ENCODE peak calls at places on chromosome 17, in four cellular contexts. H, F, W and C are unnamed samples.
A peak's percentile ranks its signal among the peaks of the same experiment; 100 is the strongest.

GRCh38 chr17:9676742-9677387 is 31.5 kb downstream of the USP43 start:
- DNase-seq in H (no peak), W (no peak), F (peak; percentile 94), C (no peak)

GRCh38 chr17:909642-910323 is 69.8 kb downstream of the NXN start:
- DNase-seq in W (no peak), F (no peak), H (peak; percentile 33), C (no peak)

GRCh38 chr17:10050597-10051101 is 145.6 kb upstream of the RCVRN start:
- DNase-seq in H (no peak), W (no peak), F (no peak), C (no peak)

GRCh38 chr17:4789951-4790704 is 1.4 kb downstream of the GLTPD2 start:
- DNase-seq in F (peak; percentile 89), H (peak; percentile 90), W (peak; percentile 24), C (peak; percentile 91)

GRCh38 chr17:65228734-65229390 is 91.7 kb downstream of the RGS9 start:
- DNase-seq in F (peak; percentile 91), W (no peak), H (no peak), C (no peak)

GRCh38 chr17:7023576-7024401 is 939 bp downstream of the BCL6B start:
- DNase-seq in F (peak; percentile 73), W (no peak), H (peak; percentile 96), C (peak; percentile 94)

GRCh38 chr17:142102-142661 is 4.8 kb downstream of the SCGB1C2 start:
- DNase-seq in H (peak; percentile 48), W (no peak), F (peak; percentile 29), C (peak; percentile 50)

GRCh38 chr17:45784583-45785372 is 658 bp downstream of the CRHR1 start:
- DNase-seq in F (peak; percentile 20), H (peak; percentile 56), W (no peak), C (no peak)

GRCh38 chr17:6639014-6639650 is 1.4 kb downstream of the KIAA0753 start:
- DNase-seq in F (no peak), H (no peak), W (no peak), C (no peak)

GRCh38 chr17:30263552-30264333 is 28.0 kb downstream of the BLMH start:
- DNase-seq in F (peak; percentile 82), W (no peak), H (no peak), C (no peak)

GRCh38 chr17:70848785-70849184 is 679.5 kb downstream of the KCNJ2 start:
- DNase-seq in W (no peak), H (no peak), F (peak; percentile 85), C (no peak)

GRCh38 chr17:60640503-60640902 is 37.1 kb upstream of the BCAS3 start:
- DNase-seq in F (peak; percentile 11), W (no peak), H (no peak), C (no peak)

GRCh38 chr17:51346218-51346982 is 86.1 kb downstream of the UTP18 start:
- DNase-seq in F (no peak), H (no peak), W (no peak), C (no peak)

GRCh38 chr17:40886090-40886489 is 1.0 kb upstream of the KRT20 start:
- DNase-seq in F (peak; percentile 34), H (no peak), W (no peak), C (no peak)

GRCh38 chr17:39742126-39742855 is 4.6 kb downstream of the GRB7 start:
- DNase-seq in H (no peak), W (no peak), F (no peak), C (no peak)

GRCh38 chr17:78143214-78144145 is 2.7 kb upstream of the C17orf99 start:
- DNase-seq in W (no peak), F (no peak), H (no peak), C (no peak)

GRCh38 chr17:39757931-39758873 is 20.5 kb downstream of the GRB7 start:
- DNase-seq in W (no peak), H (no peak), F (peak; percentile 88), C (no peak)

GRCh38 chr17:11241611-11242226 is 706 bp downstream of the SHISA6 start:
- DNase-seq in W (no peak), H (peak; percentile 54), F (no peak), C (no peak)

GRCh38 chr17:77492446-77493237 is 351.9 kb downstream of the SEC14L1 start:
- DNase-seq in F (no peak), W (no peak), H (peak; percentile 41), C (no peak)

GRCh38 chr17:48539177-48539576 is 5.7 kb downstream of the HOXB2 start:
- DNase-seq in W (no peak), H (no peak), F (peak; percentile 98), C (no peak)

GRCh38 chr17:50863221-50863843 is 2.8 kb downstream of the TOB1 start:
- DNase-seq in H (no peak), F (no peak), W (no peak), C (no peak)

GRCh38 chr17:59837362-59838195 is 55.2 kb downstream of the TUBD1 start:
- DNase-seq in H (no peak), W (peak; percentile 53), F (peak; percentile 100), C (peak; percentile 82)

GRCh38 chr17:45574376-45574775 is 83.9 kb upstream of the PLEKHM1 start:
- DNase-seq in H (no peak), F (peak; percentile 64), W (no peak), C (no peak)

GRCh38 chr17:40352779-40353394 is 11.7 kb downstream of the GJD3 start:
- DNase-seq in F (no peak), H (no peak), W (no peak), C (no peak)

GRCh38 chr17:32265192-32265895 is at the start of gene RHBDL3:
- DNase-seq in W (no peak), F (no peak), H (peak; percentile 43), C (no peak)

GRCh38 chr17:64741038-64741641 is 79.0 kb upstream of the SMURF2 start:
- DNase-seq in W (no peak), H (no peak), F (peak; percentile 81), C (no peak)

GRCh38 chr17:40551091-40551873 is 14.0 kb downstream of the CCR7 start:
- DNase-seq in W (no peak), H (peak; percentile 64), F (peak; percentile 98), C (peak; percentile 90)

GRCh38 chr17:55301521-55302406 is 37.0 kb downstream of the HLF start:
- DNase-seq in F (peak; percentile 4), H (no peak), W (no peak), C (no peak)

GRCh38 chr17:76867578-76868175 is 527 bp upstream of the MGAT5B start:
- DNase-seq in H (no peak), F (peak; percentile 64), W (no peak), C (no peak)

GRCh38 chr17:8885968-8886674 is 18.6 kb upstream of the PIK3R6 start:
- DNase-seq in W (no peak), H (peak; percentile 49), F (no peak), C (no peak)

GRCh38 chr17:2961446-2961845 is 102.0 kb downstream of the OR1D5 start:
- DNase-seq in H (no peak), W (no peak), F (no peak), C (no peak)

GRCh38 chr17:45016823-45017222 is 34.6 kb downstream of the DCAKD start:
- DNase-seq in F (no peak), H (no peak), W (no peak), C (no peak)

GRCh38 chr17:11880714-11881113 is 116.6 kb downstream of the ZNF18 start:
- DNase-seq in W (no peak), F (no peak), H (no peak), C (no peak)

GRCh38 chr17:5870231-5870953 is 199.8 kb upstream of the WSCD1 start:
- DNase-seq in W (no peak), F (no peak), H (no peak), C (no peak)

GRCh38 chr17:607341-608060 is 107.1 kb downstream of the VPS53 start:
- DNase-seq in W (no peak), H (no peak), F (no peak), C (no peak)

GRCh38 chr17:55424893-55425540 is 3.4 kb upstream of the MMD start:
- DNase-seq in F (no peak), W (no peak), H (no peak), C (no peak)

GRCh38 chr17:1147664-1148063 is 32.1 kb downstream of the ABR start:
- DNase-seq in F (peak; percentile 65), H (no peak), W (no peak), C (no peak)

GRCh38 chr17:29838961-29839360 is 91.1 kb downstream of the SSH2 start:
- DNase-seq in W (no peak), H (peak; percentile 45), F (peak; percentile 52), C (no peak)

GRCh38 chr17:51087072-51087757 is 33.5 kb downstream of the SPAG9 start:
- DNase-seq in W (no peak), H (no peak), F (peak; percentile 25), C (no peak)

GRCh38 chr17:17252149-17252810 is 15.3 kb upstream of the FLCN start:
- DNase-seq in H (no peak), F (no peak), W (no peak), C (no peak)
- H3K36me3 ChIP-seq in H (peaks cover 96% of the 10 kb centered on the region), F (peaks cover 8% of the 10 kb centered on the region), W (peaks cover 100% of the 10 kb centered on the region), C (peaks cover 66% of the 10 kb centered on the region)

GRCh38 chr17:68955181-68955841 is at the start of gene ABCA8:
- DNase-seq in F (peak; percentile 33), W (no peak), H (no peak), C (peak; percentile 68)
- H3K4me3 ChIP-seq in F (peak within 1 kb of the TSS; percentile 28), W (no peak within 1 kb of the TSS), H (peak within 1 kb of the TSS; percentile 41), C (peak within 1 kb of the TSS; percentile 42)

DNA sequence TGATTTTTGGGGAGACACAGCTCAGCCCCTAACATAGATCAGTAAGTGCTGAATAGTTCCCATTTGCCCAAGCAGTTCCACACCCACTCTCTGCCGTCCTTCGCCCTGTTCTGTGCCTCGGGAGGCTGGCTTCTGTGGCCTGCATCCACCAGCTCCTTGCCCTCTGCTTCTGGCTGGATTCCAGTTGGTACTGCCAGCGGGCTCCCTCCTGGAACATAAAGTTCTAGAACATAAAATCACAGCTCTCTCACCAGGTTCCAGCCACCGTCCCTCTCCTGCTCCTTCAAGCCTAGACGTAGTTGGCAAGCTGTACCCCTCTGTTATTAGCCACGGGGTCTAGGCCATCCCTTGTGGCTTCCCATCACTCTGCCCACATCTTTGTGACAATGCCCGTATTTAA is 3.9 kb upstream of the MRPS23 start:
- DNase-seq in F (no peak), H (no peak), W (no peak), C (no peak)
- H3K4me1 ChIP-seq in F (peaks cover 18% of the 10 kb centered on the region), H (peaks cover 43% of the 10 kb centered on the region), W (peaks cover 30% of the 10 kb centered on the region), C (no peaks in the 10 kb centered on the region)

GRCh38 chr17:73269329-73269615 is 7.6 kb upstream of the CPSF4L start:
- DNase-seq in F (no peak), W (no peak), H (no peak), C (no peak)

GRCh38 chr17:73266796-73267195 is 5.1 kb upstream of the CPSF4L start:
- DNase-seq in F (no peak), W (no peak), H (no peak), C (no peak)

GRCh38 chr17:73267648-73268537 is 6.2 kb upstream of the CPSF4L start:
- DNase-seq in H (no peak), F (no peak), W (no peak), C (no peak)

GRCh38 chr17:73269791-73270190 is 8.1 kb upstream of the CPSF4L start:
- DNase-seq in F (no peak), W (no peak), H (no peak), C (no peak)

GRCh38 chr17:73268582-73269328 is 7.1 kb upstream of the CPSF4L start:
- DNase-seq in W (no peak), F (no peak), H (no peak), C (no peak)
- H3K36me3 ChIP-seq in W (no peaks in the 10 kb centered on the region), F (no peaks in the 10 kb centered on the region), H (no peaks in the 10 kb centered on the region), C (no peaks in the 10 kb centered on the region)